ENCODE peak calls at places on chromosome 19, in ten cellular contexts. E is transverse colon, O is foreskin keratinocyte, C is MCF 10A, M is AG09319, U is NB4, H is GM10248, T is mammary epithelial cell, A is neural progenitor cell, S is ovary. X is an unnamed sample.

GRCh38 chr19:5680437-5681368 is at the start of the genes HSD11B1L and MICOS13:
- DNase-seq in E (peak), O (peak), C (peak), M (peak), U (peak), H (peak), T (peak), A (peak), S (peak), X (peak)

GRCh38 chr19:5298502-5298901 is 42.1 kb downstream of the PTPRS start:
- DNase-seq in E (no peak), O (no peak), C (peak), M (no peak), U (no peak), H (no peak), T (peak), A (no peak), S (no peak), X (no peak)

GRCh38 chr19:17220207-17220758 is 5.1 kb downstream of the USE1 start:
- DNase-seq in E (peak), O (no peak), C (peak), M (peak), U (peak), H (no peak), T (no peak), A (no peak), S (peak), X (peak)

GRCh38 chr19:13619203-13619632 is 112.9 kb upstream of the CACNA1A start:
- DNase-seq in E (no peak), O (peak), C (peak), M (no peak), U (no peak), H (no peak), T (peak), A (no peak), S (no peak), X (peak)

GRCh38 chr19:532578-533484 is 1.3 kb downstream of the CDC34 start:
- DNase-seq in E (peak), O (peak), C (peak), M (no peak), U (peak), H (peak), T (peak), A (peak), S (peak), X (peak)

GRCh38 chr19:34317311-34317927 is 47.6 kb upstream of the GPI start:
- DNase-seq in E (peak), O (no peak), C (no peak), M (no peak), U (no peak), H (no peak), T (peak), A (no peak), S (no peak), X (peak)

GRCh38 chr19:41746593-41747227 is 8.6 kb upstream of the CEACAM6 start:
- DNase-seq in E (peak), O (no peak), C (peak), M (peak), U (peak), H (peak), T (peak), A (peak), S (no peak), X (peak)

GRCh38 chr19:1040476-1041271 is 767 bp downstream of the ABCA7 start:
- DNase-seq in E (peak), O (peak), C (peak), M (peak), U (peak), H (peak), T (peak), A (peak), S (no peak), X (peak)

GRCh38 chr19:793775-794174 is 3.5 kb upstream of the PTBP1 start:
- DNase-seq in E (no peak), O (no peak), C (no peak), M (no peak), U (no peak), H (no peak), T (no peak), A (no peak), S (no peak), X (no peak)

GRCh38 chr19:35992902-35993765 is 1.9 kb upstream of the SDHAF1 start:
- DNase-seq in E (no peak), O (peak), C (no peak), M (no peak), U (no peak), H (no peak), T (peak), A (no peak), S (no peak), X (no peak)

GRCh38 chr19:18439025-18439909 is 1.3 kb upstream of the ISYNA1 start:
- DNase-seq in E (no peak), O (no peak), C (peak), M (no peak), U (no peak), H (no peak), T (no peak), A (peak), S (peak), X (peak)

GRCh38 chr19:47111682-47112165 is 1.9 kb downstream of the ZC3H4 start:
- DNase-seq in E (no peak), O (no peak), C (no peak), M (no peak), U (no peak), H (no peak), T (no peak), A (no peak), S (no peak), X (no peak)

GRCh38 chr19:54255105-54255775 is 1.8 kb downstream of the LILRB5 start:
- DNase-seq in E (no peak), O (no peak), C (no peak), M (no peak), U (no peak), H (no peak), T (no peak), A (no peak), S (no peak), X (no peak)

GRCh38 chr19:42409477-42409876 is 17.7 kb downstream of the LIPE start:
- DNase-seq in E (no peak), O (no peak), C (no peak), M (no peak), U (no peak), H (no peak), T (no peak), A (no peak), S (no peak), X (peak)

GRCh38 chr19:58021541-58022282 is 12.1 kb upstream of the ZSCAN1 start:
- DNase-seq in E (peak), O (no peak), C (no peak), M (no peak), U (peak), H (no peak), T (peak), A (peak), S (peak), X (peak)

GRCh38 chr19:14401468-14401867 is 17.7 kb downstream of the DDX39A start:
- DNase-seq in E (no peak), O (no peak), C (no peak), M (no peak), U (no peak), H (no peak), T (no peak), A (no peak), S (no peak), X (no peak)

GRCh38 chr19:47120461-47120860 is 6.9 kb upstream of the ZC3H4 start:
- DNase-seq in E (no peak), O (no peak), C (no peak), M (no peak), U (no peak), H (no peak), T (no peak), A (no peak), S (no peak), X (no peak)

GRCh38 chr19:49862411-49863253 is 4.7 kb downstream of the PNKP start:
- DNase-seq in E (no peak), O (no peak), C (no peak), M (no peak), U (peak), H (no peak), T (no peak), A (peak), S (peak), X (no peak)

GRCh38 chr19:48543121-48543710 is 8.8 kb upstream of the SULT2B1 start:
- DNase-seq in E (peak), O (peak), C (peak), M (no peak), U (peak), H (no peak), T (peak), A (no peak), S (no peak), X (peak)

GRCh38 chr19:50252111-50252886 is 48.9 kb downstream of the MYH14 start:
- DNase-seq in E (peak), O (no peak), C (no peak), M (no peak), U (peak), H (peak), T (no peak), A (peak), S (no peak), X (peak)

GRCh38 chr19:32339988-32340874 is 5.2 kb upstream of the ZNF507 start:
- DNase-seq in E (peak), O (no peak), C (peak), M (no peak), U (peak), H (peak), T (no peak), A (peak), S (peak), X (peak)

GRCh38 chr19:27889156-27889555 is 1323.8 kb downstream of the UQCRFS1 start:
- DNase-seq in E (no peak), O (no peak), C (no peak), M (no peak), U (no peak), H (peak), T (no peak), A (no peak), S (no peak), X (no peak)

GRCh38 chr19:17873661-17874422 is 2.1 kb downstream of the SLC5A5 start:
- DNase-seq in E (peak), O (no peak), C (peak), M (no peak), U (peak), H (peak), T (peak), A (peak), S (no peak), X (peak)

GRCh38 chr19:35114656-35115537 is 726 bp upstream of the FXYD3 start:
- DNase-seq in E (peak), O (no peak), C (peak), M (no peak), U (peak), H (peak), T (peak), A (peak), S (peak), X (no peak)

GRCh38 chr19:33815410-33816340 is 19.0 kb downstream of the KCTD15 start:
- DNase-seq in E (no peak), O (no peak), C (peak), M (no peak), U (peak), H (no peak), T (peak), A (no peak), S (no peak), X (peak)

GRCh38 chr19:16850133-16850532 is 20.9 kb downstream of the SIN3B start:
- DNase-seq in E (no peak), O (no peak), C (no peak), M (no peak), U (no peak), H (no peak), T (no peak), A (no peak), S (no peak), X (peak)

GRCh38 chr19:6213696-6214585 is 65.8 kb downstream of the MLLT1 start:
- DNase-seq in E (no peak), O (no peak), C (no peak), M (no peak), U (no peak), H (no peak), T (no peak), A (no peak), S (no peak), X (no peak)

GRCh38 chr19:674282-675151 is 1.7 kb upstream of the FSTL3 start:
- DNase-seq in E (no peak), O (no peak), C (no peak), M (no peak), U (no peak), H (no peak), T (no peak), A (no peak), S (peak), X (no peak)

GRCh38 chr19:13077233-13077632 is 25.4 kb downstream of the LYL1 start:
- DNase-seq in E (no peak), O (no peak), C (no peak), M (no peak), U (no peak), H (no peak), T (no peak), A (no peak), S (no peak), X (no peak)

GRCh38 chr19:8004723-8005513 is 523 bp downstream of the ELAVL1 start:
- DNase-seq in E (no peak), O (no peak), C (no peak), M (no peak), U (peak), H (no peak), T (no peak), A (no peak), S (no peak), X (peak)

GRCh38 chr19:35030257-35031071 is at the start of gene SCN1B:
- DNase-seq in E (peak), O (no peak), C (peak), M (no peak), U (peak), H (peak), T (peak), A (peak), S (peak), X (peak)

GRCh38 chr19:8208710-8209110 is 460 bp upstream of the CERS4 start:
- DNase-seq in E (no peak), O (no peak), C (no peak), M (no peak), U (no peak), H (no peak), T (no peak), A (no peak), S (peak), X (no peak)

GRCh38 chr19:54478677-54479266 is 5.7 kb upstream of the CDC42EP5 start:
- DNase-seq in E (no peak), O (no peak), C (peak), M (no peak), U (peak), H (peak), T (peak), A (peak), S (no peak), X (no peak)

GRCh38 chr19:53870485-53870844 is 2.8 kb downstream of the MYADM start:
- DNase-seq in E (peak), O (no peak), C (no peak), M (no peak), U (peak), H (no peak), T (no peak), A (peak), S (no peak), X (no peak)

GRCh38 chr19:47545061-47545948 is 27.6 kb downstream of the ZNF541 start:
- DNase-seq in E (no peak), O (no peak), C (no peak), M (no peak), U (no peak), H (no peak), T (no peak), A (no peak), S (no peak), X (peak)

GRCh38 chr19:49338023-49338677 is 2.9 kb downstream of the CD37 start:
- DNase-seq in E (no peak), O (no peak), C (no peak), M (no peak), U (no peak), H (peak), T (no peak), A (peak), S (peak), X (no peak)

GRCh38 chr19:49541914-49542313 is 14.1 kb downstream of the RCN3 start:
- DNase-seq in E (no peak), O (no peak), C (no peak), M (no peak), U (no peak), H (no peak), T (no peak), A (no peak), S (no peak), X (no peak)

GRCh38 chr19:56167064-56167578 is 8.7 kb upstream of the GALP start:
- DNase-seq in E (no peak), O (no peak), C (peak), M (no peak), U (peak), H (no peak), T (no peak), A (peak), S (no peak), X (no peak)

GRCh38 chr19:21210037-21210621 is 68.3 kb downstream of the ZNF431 start:
- DNase-seq in E (no peak), O (no peak), C (no peak), M (no peak), U (no peak), H (no peak), T (no peak), A (no peak), S (no peak), X (no peak)

GRCh38 chr19:7494416-7495098 is 5.7 kb upstream of the PEX11G start:
- DNase-seq in E (no peak), O (peak), C (no peak), M (no peak), U (no peak), H (peak), T (peak), A (peak), S (peak), X (peak)

GRCh38 chr19:10655457-10656312 is 1.5 kb downstream of the ILF3 start:
- DNase-seq in E (peak), O (no peak), C (peak), M (no peak), U (peak), H (no peak), T (peak), A (peak), S (no peak), X (no peak)
- TF ChIP-seq CTCF in E (no peak), O (peak), C (no peak), M (no peak), U (peak), H (peak), T (peak), A (no peak), S (no peak), X (peak)

DNA sequence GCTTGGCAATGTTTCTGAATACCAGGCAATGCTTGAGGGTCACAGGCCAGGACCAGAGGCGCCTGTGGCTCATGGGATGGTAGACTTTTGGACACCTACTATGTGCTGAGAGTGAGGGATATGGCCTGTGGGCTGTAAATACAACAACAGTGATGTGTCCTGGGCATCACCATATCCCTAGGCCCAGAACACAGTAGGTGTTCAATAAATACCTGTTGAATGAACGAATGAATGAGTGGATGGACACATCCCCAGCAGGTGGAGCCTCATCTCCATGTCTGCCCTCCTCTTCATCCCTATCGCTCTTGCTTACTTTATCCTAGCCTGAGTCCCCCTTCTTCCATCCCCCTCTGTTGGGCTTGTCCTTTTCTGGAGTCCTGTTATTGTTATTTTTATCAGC is 16.5 kb upstream of the NANOS2 start:
- DNase-seq in E (no peak), O (no peak), C (no peak), M (no peak), U (no peak), H (no peak), T (no peak), A (no peak), S (no peak), X (no peak)
- TF ChIP-seq CTCF in E (no peak), O (peak), C (no peak), M (no peak), U (no peak), H (no peak), T (peak), A (no peak), S (no peak), X (no peak)

DNA sequence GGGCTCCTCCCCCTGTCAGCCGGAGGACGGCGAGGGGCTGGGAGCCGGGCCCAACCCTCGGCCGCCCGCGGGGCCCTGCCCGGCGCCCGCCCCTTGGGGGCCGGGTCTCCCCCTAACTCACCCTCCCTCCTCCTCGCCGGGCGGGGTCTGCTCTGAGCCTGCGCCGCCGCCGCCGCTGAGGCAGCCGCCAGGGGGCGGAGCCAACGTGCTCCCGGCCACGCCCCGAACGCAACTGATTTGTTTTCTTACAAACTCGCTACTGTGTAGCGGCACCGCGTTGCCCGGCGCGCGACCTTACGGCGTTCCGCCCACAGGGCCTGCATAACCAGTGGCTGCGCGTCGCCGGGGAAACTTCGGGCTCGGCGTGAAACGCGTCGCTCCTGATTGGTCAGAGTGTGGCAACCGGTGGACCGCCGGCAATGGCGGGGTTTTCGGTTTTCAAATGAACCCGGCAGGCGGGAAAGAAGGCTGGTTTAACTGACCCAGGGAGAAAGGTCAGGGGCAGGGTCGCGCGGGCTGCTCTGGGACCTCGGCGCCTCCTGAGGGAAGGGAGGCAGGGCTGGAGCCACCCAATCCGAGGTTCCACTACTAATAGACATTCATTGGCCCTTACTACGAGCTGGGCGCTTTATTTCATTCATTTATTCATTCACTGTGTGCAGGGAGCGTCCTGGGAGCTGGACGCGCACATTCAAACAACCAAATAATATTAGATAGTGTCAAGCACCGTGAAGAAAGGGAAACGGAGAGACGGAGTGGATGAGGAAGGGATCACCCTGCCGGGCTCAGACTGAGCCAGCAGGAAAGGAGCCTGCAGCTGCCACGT is at the start of gene CDKN2D:
- DNase-seq in E (peak), O (peak), C (peak), M (peak), U (peak), H (peak), T (peak), A (peak), S (peak), X (peak)
- TF ChIP-seq CTCF in E (peak), O (peak), C (no peak), M (no peak), U (no peak), H (no peak), T (peak), A (peak), S (peak), X (no peak)

GRCh38 chr19:2221918-2222317 is 14.2 kb downstream of the PLEKHJ1 start:
- DNase-seq in E (no peak), O (no peak), C (no peak), M (no peak), U (no peak), H (no peak), T (no peak), A (no peak), S (no peak), X (no peak)
- TF ChIP-seq CTCF in E (no peak), O (peak), C (no peak), M (peak), U (no peak), H (peak), T (peak), A (peak), S (no peak), X (no peak)

DNA sequence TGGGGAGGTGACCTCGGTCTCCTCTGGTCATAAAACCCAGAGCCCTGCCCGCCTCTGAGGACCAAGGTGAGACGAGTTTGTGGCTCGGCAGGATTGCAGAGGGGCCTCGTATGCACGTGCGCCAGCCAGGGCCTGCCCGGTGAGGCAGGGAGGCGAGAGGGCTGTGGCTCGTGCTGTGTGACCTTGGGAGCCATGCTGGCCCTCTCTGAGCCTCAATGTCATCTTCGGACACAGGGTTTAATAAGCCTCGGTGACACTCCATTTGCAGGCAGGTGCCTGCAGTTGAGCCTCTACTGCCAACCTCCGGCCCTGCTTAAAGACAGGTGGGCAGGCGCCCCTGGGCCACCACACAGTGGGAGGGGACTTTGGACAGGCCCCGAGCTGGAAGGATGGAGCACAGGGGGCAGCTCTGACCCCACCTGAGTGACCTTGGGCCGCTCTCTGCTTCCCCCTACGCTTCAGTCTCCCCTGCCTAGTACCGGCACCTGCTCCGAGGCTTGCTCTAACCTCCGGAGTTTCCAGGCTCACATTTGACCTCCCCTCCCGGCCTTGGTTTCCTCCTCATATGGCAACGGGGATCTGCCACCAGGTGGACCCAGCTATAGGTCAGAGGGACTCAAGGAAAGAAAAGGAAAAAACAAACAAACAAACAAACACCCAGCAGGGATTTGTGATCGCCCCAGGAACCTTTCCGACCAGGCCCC is 3.2 kb downstream of the ZBTB7A start:
- DNase-seq in E (peak), O (no peak), C (no peak), M (no peak), U (no peak), H (no peak), T (no peak), A (peak), S (peak), X (peak)
- TF ChIP-seq CTCF in E (peak), O (peak), C (no peak), M (no peak), U (no peak), H (no peak), T (peak), A (peak), S (no peak), X (peak)

GRCh38 chr19:3185482-3186376 is at the start of gene NCLN:
- DNase-seq in E (peak), O (peak), C (peak), M (peak), U (peak), H (peak), T (peak), A (peak), S (peak), X (peak)
- TF ChIP-seq CTCF in E (no peak), O (no peak), C (no peak), M (no peak), U (no peak), H (no peak), T (no peak), A (no peak), S (no peak), X (no peak)

X was measured in foreskin fibroblast.